ENCODE peak calls at places on chromosomes 11 and 22, in ten cellular contexts. Q, Z, I, R, F, P, L, O, G and K are unnamed samples.

GRCh38 chr11:5509803-5510202 is at the start of gene UBQLN3:
- DNase-seq in Q (no peak), Z (no peak), I (no peak), R (no peak), F (no peak), P (no peak), L (no peak), O (no peak), G (no peak), K (no peak)

GRCh38 chr11:106152013-106152412 is 74.6 kb downstream of the AASDHPPT start:
- DNase-seq in Q (no peak), Z (no peak), I (peak), R (no peak), F (no peak), P (peak), L (no peak), O (no peak), G (no peak), K (no peak)

GRCh38 chr11:127471662-127472061 is 471.1 kb upstream of the KIRREL3 start:
- DNase-seq in Q (no peak), Z (no peak), I (no peak), R (no peak), F (no peak), P (no peak), L (no peak), O (no peak), G (no peak), K (no peak)

GRCh38 chr22:26671317-26672059 is 14.1 kb downstream of the MIAT start:
- DNase-seq in Q (no peak), Z (peak), I (peak), R (no peak), F (no peak), P (no peak), L (no peak), O (no peak), G (no peak), K (no peak)

GRCh38 chr11:23311986-23312940 is 452.0 kb upstream of the CCDC179 start:
- DNase-seq in Q (no peak), Z (no peak), I (no peak), R (no peak), F (no peak), P (no peak), L (no peak), O (no peak), G (no peak), K (no peak)

GRCh38 chr11:12245091-12245490 is 132.3 kb upstream of the PARVA start:
- DNase-seq in Q (no peak), Z (no peak), I (no peak), R (no peak), F (no peak), P (peak), L (peak), O (no peak), G (no peak), K (no peak)

GRCh38 chr11:129141748-129142475 is 50.2 kb downstream of the ARHGAP32 start:
- DNase-seq in Q (no peak), Z (no peak), I (no peak), R (no peak), F (no peak), P (peak), L (no peak), O (no peak), G (no peak), K (no peak)

GRCh38 chr11:109426442-109426841 is 4.5 kb downstream of the C11orf87 start:
- DNase-seq in Q (no peak), Z (no peak), I (no peak), R (no peak), F (peak), P (no peak), L (no peak), O (no peak), G (no peak), K (no peak)

GRCh38 chr11:33262016-33262638 is 4.9 kb downstream of the HIPK3 start:
- DNase-seq in Q (no peak), Z (no peak), I (no peak), R (no peak), F (no peak), P (peak), L (no peak), O (no peak), G (no peak), K (no peak)

GRCh38 chr22:24391836-24392217 is 35.6 kb upstream of the ADORA2A start:
- DNase-seq in Q (no peak), Z (no peak), I (no peak), R (peak), F (no peak), P (peak), L (no peak), O (no peak), G (no peak), K (no peak)

GRCh38 chr11:110249066-110249465 is 47.3 kb downstream of the RDX start:
- DNase-seq in Q (no peak), Z (no peak), I (no peak), R (no peak), F (no peak), P (peak), L (no peak), O (no peak), G (no peak), K (no peak)

GRCh38 chr11:131118247-131118646 is 202.0 kb upstream of the SNX19 start:
- DNase-seq in Q (no peak), Z (no peak), I (no peak), R (no peak), F (no peak), P (no peak), L (no peak), O (no peak), G (no peak), K (no peak)

GRCh38 chr11:45920531-45921477 is 1.7 kb upstream of the LARGE2 start:
- DNase-seq in Q (peak), Z (no peak), I (no peak), R (no peak), F (no peak), P (no peak), L (no peak), O (no peak), G (no peak), K (peak)

GRCh38 chr11:36098046-36098445 is 154.2 kb downstream of the LDLRAD3 start:
- DNase-seq in Q (peak), Z (no peak), I (no peak), R (no peak), F (no peak), P (peak), L (no peak), O (no peak), G (no peak), K (no peak)

GRCh38 chr11:30583505-30584280 is 2.5 kb downstream of the MPPED2 start:
- DNase-seq in Q (peak), Z (peak), I (peak), R (no peak), F (no peak), P (no peak), L (peak), O (peak), G (no peak), K (peak)
- TF ChIP-seq CTCF in Q (no peak), Z (no peak), I (no peak), R (no peak), F (no peak), P (no peak), L (no peak), O (no peak), G (no peak), K (no peak)

GRCh38 chr11:2186669-2187266 is 15.2 kb upstream of the TH start:
- DNase-seq in Q (no peak), Z (no peak), I (no peak), R (no peak), F (peak), P (no peak), L (peak), O (peak), G (peak), K (no peak)
- TF ChIP-seq CTCF in Q (peak), Z (peak), I (peak), R (peak), F (peak), P (peak), L (peak), O (peak), G (peak), K (peak)

GRCh38 chr11:115304774-115305472 is 199.3 kb downstream of the CADM1 start:
- DNase-seq in Q (no peak), Z (no peak), I (no peak), R (no peak), F (no peak), P (no peak), L (no peak), O (no peak), G (no peak), K (no peak)
- TF ChIP-seq CTCF in Q (no peak), Z (no peak), I (no peak), R (no peak), F (no peak), P (no peak), L (no peak), O (no peak), G (no peak), K (no peak)

GRCh38 chr22:37334859-37335818 is 52.8 kb downstream of the CYTH4 start:
- DNase-seq in Q (no peak), Z (no peak), I (no peak), R (no peak), F (no peak), P (no peak), L (no peak), O (no peak), G (no peak), K (no peak)
- TF ChIP-seq CTCF in Q (no peak), Z (no peak), I (no peak), R (no peak), F (no peak), P (no peak), L (no peak), O (no peak), G (peak), K (peak)

GRCh38 chr11:72070486-72070885 is 9.9 kb downstream of the NUMA1 start:
- DNase-seq in Q (no peak), Z (no peak), I (no peak), R (no peak), F (no peak), P (no peak), L (no peak), O (no peak), G (no peak), K (no peak)

GRCh38 chr11:72078477-72078876 is 1.9 kb downstream of the NUMA1 start:
- DNase-seq in Q (no peak), Z (no peak), I (no peak), R (no peak), F (no peak), P (peak), L (no peak), O (no peak), G (no peak), K (no peak)

GRCh38 chr11:72075756-72076155 is 4.6 kb downstream of the NUMA1 start:
- DNase-seq in Q (no peak), Z (no peak), I (no peak), R (no peak), F (no peak), P (no peak), L (no peak), O (no peak), G (no peak), K (no peak)

GRCh38 chr11:72072348-72072747 is 8.0 kb downstream of the NUMA1 start:
- DNase-seq in Q (no peak), Z (no peak), I (peak), R (peak), F (peak), P (peak), L (no peak), O (no peak), G (no peak), K (no peak)

GRCh38 chr11:72075109-72075508 is 5.2 kb downstream of the NUMA1 start:
- DNase-seq in Q (no peak), Z (no peak), I (no peak), R (no peak), F (no peak), P (no peak), L (no peak), O (peak), G (no peak), K (no peak)
- TF ChIP-seq CTCF in Q (no peak), Z (peak), I (no peak), R (peak), F (no peak), P (no peak), L (no peak), O (peak), G (no peak), K (peak)

GRCh38 chr11:103927535-103927934 is 108.9 kb upstream of the DDI1 start:
- DNase-seq in Q (no peak), Z (no peak), I (no peak), R (no peak), F (peak), P (peak), L (no peak), O (no peak), G (no peak), K (no peak)
- TF ChIP-seq CTCF in Q (peak), Z (peak), I (peak), R (peak), F (peak), P (peak), L (peak), O (peak), G (peak), K (peak)